ENCODE peak calls at places on chromosomes 3 and 15, in seven cellular contexts. N is ELR, F is HFFc6, P is H1, E is GM19239, R is esophagus muscularis mucosa, V is AG08396. B is an unnamed sample.

GRCh38 chr15:67009576-67010569 is 55.5 kb upstream of the SMAD3 start:
- DNase-seq in P (peak), V (no peak), R (no peak), F (no peak), N (no peak), E (no peak), B (no peak)

GRCh38 chr3:185824051-185824466 is 783 bp downstream of the IGF2BP2 start:
- DNase-seq in V (peak), N (peak), P (peak), R (no peak), F (no peak), E (peak), B (no peak)

GRCh38 chr3:123792473-123793201 is 91.5 kb downstream of the MYLK start:
- DNase-seq in V (no peak), P (peak), E (no peak), F (peak), R (peak), N (peak), B (no peak)

GRCh38 chr3:124263168-124263567 is 271.2 kb upstream of the ROPN1 start:
- DNase-seq in F (peak), N (peak), P (no peak), V (peak), E (no peak), R (no peak), B (peak)

GRCh38 chr3:18369561-18370185 is 55.5 kb downstream of the SATB1 start:
- DNase-seq in E (no peak), P (no peak), R (no peak), F (no peak), V (no peak), N (no peak), B (no peak)

GRCh38 chr3:45464336-45464809 is 76.0 kb downstream of the LARS2 start:
- DNase-seq in F (no peak), V (no peak), E (no peak), N (no peak), P (peak), R (peak), B (no peak)

GRCh38 chr3:17302774-17303173 is 418.0 kb downstream of the PLCL2 start:
- DNase-seq in E (no peak), N (peak), F (peak), P (no peak), V (peak), R (no peak), B (no peak)

GRCh38 chr15:55698653-55699052 is 44.3 kb downstream of the PRTG start:
- DNase-seq in R (no peak), V (no peak), F (no peak), P (no peak), N (no peak), E (no peak), B (no peak)

GRCh38 chr3:191330309-191330712 is at the start of gene UTS2B:
- DNase-seq in P (no peak), R (no peak), N (peak), V (peak), F (peak), E (no peak), B (no peak)

GRCh38 chr3:72973031-72973723 is 23.4 kb upstream of the PPP4R2 start:
- DNase-seq in F (no peak), P (no peak), R (no peak), V (no peak), E (no peak), N (peak), B (no peak)

GRCh38 chr3:57446318-57446841 is 97.8 kb downstream of the DNAH12 start:
- DNase-seq in N (peak), E (no peak), P (no peak), R (no peak), V (peak), F (no peak), B (no peak)

GRCh38 chr15:69664572-69665326 is 212.1 kb downstream of the RPLP1 start:
- DNase-seq in V (no peak), E (no peak), N (no peak), F (no peak), P (no peak), R (no peak), B (no peak)

GRCh38 chr3:182500294-182500693 is 293.0 kb upstream of the ATP11B start:
- DNase-seq in N (no peak), E (no peak), V (no peak), P (peak), F (no peak), R (no peak), B (no peak)

GRCh38 chr15:91508633-91509032 is 344.9 kb upstream of the SLCO3A1 start:
- DNase-seq in E (no peak), F (peak), V (no peak), N (peak), P (no peak), R (no peak), B (no peak)

GRCh38 chr3:129315386-129315991 is 36.8 kb downstream of the HMCES start:
- DNase-seq in V (peak), R (no peak), P (no peak), N (peak), E (no peak), F (no peak), B (no peak)

GRCh38 chr3:113697192-113698090 is 999 bp upstream of the USF3 start:
- DNase-seq in E (peak), P (peak), F (no peak), N (peak), V (peak), R (no peak), B (no peak)

GRCh38 chr15:80242132-80242769 is 9.8 kb downstream of the CTXND1 start:
- DNase-seq in R (peak), V (peak), E (no peak), P (peak), F (peak), N (peak), B (no peak)

GRCh38 chr15:68200016-68200861 is 4.9 kb downstream of the CALML4 start:
- DNase-seq in R (peak), E (no peak), F (no peak), V (no peak), N (no peak), P (no peak), B (no peak)

GRCh38 chr15:37931868-37932267 is 2.6 kb upstream of the TMCO5A start:
- DNase-seq in R (no peak), N (peak), E (no peak), V (no peak), P (no peak), F (peak), B (no peak)

GRCh38 chr15:76293361-76293760 is 17.9 kb downstream of the ETFA start:
- DNase-seq in R (no peak), V (no peak), P (no peak), E (no peak), N (peak), F (peak), B (no peak)

GRCh38 chr3:44647771-44648170 is 761 bp upstream of the ZNF35 start:
- DNase-seq in E (no peak), F (no peak), V (no peak), P (no peak), N (no peak), R (no peak), B (no peak)

GRCh38 chr3:171183042-171183441 is 156.5 kb upstream of the SLC2A2 start:
- DNase-seq in V (no peak), R (no peak), E (no peak), F (no peak), N (peak), P (no peak), B (no peak)

GRCh38 chr15:60573936-60574335 is 95.0 kb upstream of the ICE2 start:
- DNase-seq in P (no peak), V (no peak), N (no peak), E (no peak), F (no peak), R (no peak), B (no peak)

GRCh38 chr3:100737334-100737733 is 28.0 kb downstream of the TFG start:
- DNase-seq in R (no peak), N (peak), P (no peak), F (peak), V (no peak), E (no peak), B (no peak)

GRCh38 chr3:52153389-52154096 is 680 bp downstream of the POC1A start:
- DNase-seq in F (peak), E (no peak), P (peak), R (no peak), V (peak), N (peak), B (no peak)

GRCh38 chr3:128735884-128736283 is 9.9 kb downstream of the RAB7A start:
- DNase-seq in V (no peak), F (no peak), N (no peak), E (no peak), R (no peak), P (no peak), B (no peak)

B was measured in vagina.